ENCODE peak calls at places on chromosomes 7 and 10, in six cellular contexts. K is colonic mucosa, R is neuronal stem cell, S is keratinocyte, C is testis, Q is aorta. A is an unnamed sample. For H3K9me3, the result is how much of the 10 kb centered on the place peaks cover.

GRCh38 chr10:76559889-76560215 is 1077.8 kb downstream of the KCNMA1 start:
- DNase-seq in K (no peak), R (no peak), S (no peak), C (no peak), Q (no peak), A (no peak)

GRCh38 chr10:71963756-71964668 is at the start of gene CHST3:
- DNase-seq in K (peak), R (peak), S (no peak), C (peak), Q (peak), A (no peak)

GRCh38 chr7:106944035-106944665 is 79.1 kb downstream of the PIK3CG start:
- DNase-seq in K (no peak), R (no peak), S (no peak), C (no peak), Q (no peak), A (no peak)

GRCh38 chr10:78700413-78700812 is 368.4 kb upstream of the ZMIZ1 start:
- DNase-seq in K (peak), R (no peak), S (no peak), C (no peak), Q (no peak), A (no peak)

GRCh38 chr7:104814671-104815400 is 199.2 kb upstream of the KMT2E start:
- DNase-seq in K (no peak), R (no peak), S (no peak), C (no peak), Q (peak), A (no peak)

GRCh38 chr10:38027992-38028391 is 17.5 kb downstream of the ZNF33A start:
- DNase-seq in K (no peak), R (no peak), S (no peak), C (no peak), Q (no peak), A (no peak)

GRCh38 chr10:29897999-29898716 is 161.2 kb downstream of the JCAD start:
- DNase-seq in K (no peak), R (no peak), S (no peak), C (no peak), Q (no peak), A (no peak)

GRCh38 chr7:127844707-127845331 is 186.4 kb downstream of the LRRC4 start:
- DNase-seq in K (peak), R (no peak), S (no peak), C (peak), Q (peak), A (no peak)

GRCh38 chr10:71880425-71881306 is 29.6 kb upstream of the PSAP start:
- DNase-seq in K (no peak), R (no peak), S (no peak), C (peak), Q (peak), A (no peak)

GRCh38 chr7:112056409-112056808 is 149.8 kb downstream of the DOCK4 start:
- DNase-seq in K (no peak), R (no peak), S (no peak), C (no peak), Q (no peak), A (no peak)

GRCh38 chr7:32256376-32256775 is 186.2 kb upstream of the PDE1C start:
- DNase-seq in K (no peak), R (no peak), S (no peak), C (no peak), Q (no peak), A (no peak)

GRCh38 chr10:122561212-122561611 is 658 bp downstream of the DMBT1 start:
- DNase-seq in K (no peak), R (no peak), S (no peak), C (no peak), Q (no peak), A (no peak)

GRCh38 chr10:129494740-129495139 is 27.7 kb downstream of the MGMT start:
- DNase-seq in K (no peak), R (peak), S (no peak), C (no peak), Q (no peak), A (no peak)

GRCh38 chr7:84027678-84028077 is 166.9 kb downstream of the SEMA3A start:
- DNase-seq in K (no peak), R (no peak), S (no peak), C (no peak), Q (no peak), A (no peak)

GRCh38 chr10:92239600-92240288 is 51.1 kb downstream of the CPEB3 start:
- DNase-seq in K (peak), R (peak), S (no peak), C (peak), Q (peak), A (peak)

GRCh38 chr7:87877641-87878040 is 1.3 kb downstream of the DBF4 start:
- DNase-seq in K (no peak), R (no peak), S (no peak), C (no peak), Q (no peak), A (no peak)

GRCh38 chr10:45439365-45439764 is 65.3 kb downstream of the ALOX5 start:
- DNase-seq in K (no peak), R (no peak), S (no peak), C (no peak), Q (no peak), A (no peak)

GRCh38 chr10:112815238-112816032 is 134.6 kb upstream of the TCF7L2 start:
- DNase-seq in K (no peak), R (no peak), S (no peak), C (no peak), Q (no peak), A (no peak)

GRCh38 chr10:89540550-89540949 is 5.2 kb upstream of the SLC16A12 start:
- DNase-seq in K (no peak), R (no peak), S (no peak), C (no peak), Q (no peak), A (no peak)

GRCh38 chr7:44068054-44068453 is 2.7 kb upstream of the PGAM2 start:
- DNase-seq in K (no peak), R (no peak), S (no peak), C (no peak), Q (no peak), A (no peak)

GRCh38 chr10:1869861-1870260 is 132.5 kb upstream of the ADARB2 start:
- DNase-seq in K (no peak), R (no peak), S (no peak), C (no peak), Q (no peak), A (no peak)
- H3K9me3 ChIP-seq in K (under half), R (under half), S (under half), C (under half), Q (under half), A (under half)

GRCh38 chr7:157708896-157709295 is 372.1 kb downstream of the DNAJB6 start:
- DNase-seq in K (no peak), R (no peak), S (no peak), C (no peak), Q (no peak), A (no peak)

GRCh38 chr7:157710396-157710795 is 373.6 kb downstream of the DNAJB6 start:
- DNase-seq in K (no peak), R (no peak), S (no peak), C (no peak), Q (no peak), A (no peak)

GRCh38 chr7:157707983-157708720 is 371.3 kb downstream of the DNAJB6 start:
- DNase-seq in K (no peak), R (no peak), S (no peak), C (no peak), Q (no peak), A (no peak)

GRCh38 chr7:157711353-157711888 is 374.6 kb downstream of the DNAJB6 start:
- DNase-seq in K (no peak), R (no peak), S (no peak), C (no peak), Q (no peak), A (no peak)

DNA sequence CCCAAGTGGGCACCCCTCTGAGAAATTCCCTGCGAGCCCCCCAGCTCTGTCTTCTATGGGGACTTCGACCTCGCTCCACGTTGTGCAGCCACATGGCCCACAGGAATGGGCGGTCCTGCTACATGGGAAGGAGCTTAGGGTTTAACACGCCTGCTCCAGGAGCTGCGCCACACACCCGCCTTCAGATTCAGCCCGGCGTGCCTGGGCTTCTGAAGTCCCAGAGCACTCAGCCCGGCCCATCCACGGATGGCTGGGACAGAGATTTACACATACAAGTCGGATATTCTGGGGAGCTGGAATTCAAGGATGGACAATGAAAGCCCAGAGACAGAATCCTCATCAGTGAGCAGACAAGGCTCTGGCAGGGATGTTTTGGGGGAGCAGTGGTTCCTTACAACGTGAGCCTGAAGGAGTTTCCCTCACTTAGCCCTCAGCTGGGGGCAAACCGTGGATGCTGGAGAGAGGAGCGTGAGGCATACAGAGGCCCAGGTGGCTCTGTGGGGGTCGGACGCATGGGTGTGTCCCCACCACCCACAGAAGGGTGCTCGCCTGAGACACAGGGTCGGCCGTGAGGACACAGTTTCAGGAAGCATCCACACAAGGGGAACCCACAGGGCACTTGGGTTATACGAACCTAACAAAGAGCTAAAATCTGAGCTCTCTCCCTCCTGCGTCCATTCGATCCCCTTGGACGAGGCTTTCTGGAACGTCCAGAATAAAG is 372.9 kb downstream of the DNAJB6 start:
- DNase-seq in K (no peak), R (no peak), S (no peak), C (no peak), Q (no peak), A (no peak)
- H3K9me3 ChIP-seq in K (under half), R (under half), S (under half), C (under half), Q (under half), A (under half)

GRCh38 chr10:8074881-8075280 is 20.4 kb downstream of the GATA3 start:
- DNase-seq in K (no peak), R (no peak), S (no peak), C (no peak), Q (no peak), A (no peak)

GRCh38 chr10:8075282-8076260 is 21.1 kb downstream of the GATA3 start:
- DNase-seq in K (no peak), R (no peak), S (no peak), C (no peak), Q (no peak), A (no peak)

GRCh38 chr10:8076948-8077347 is 22.5 kb downstream of the GATA3 start:
- DNase-seq in K (no peak), R (no peak), S (no peak), C (no peak), Q (no peak), A (no peak)

GRCh38 chr10:8079126-8079525 is 24.6 kb downstream of the GATA3 start:
- DNase-seq in K (no peak), R (no peak), S (no peak), C (no peak), Q (no peak), A (no peak)

DNA sequence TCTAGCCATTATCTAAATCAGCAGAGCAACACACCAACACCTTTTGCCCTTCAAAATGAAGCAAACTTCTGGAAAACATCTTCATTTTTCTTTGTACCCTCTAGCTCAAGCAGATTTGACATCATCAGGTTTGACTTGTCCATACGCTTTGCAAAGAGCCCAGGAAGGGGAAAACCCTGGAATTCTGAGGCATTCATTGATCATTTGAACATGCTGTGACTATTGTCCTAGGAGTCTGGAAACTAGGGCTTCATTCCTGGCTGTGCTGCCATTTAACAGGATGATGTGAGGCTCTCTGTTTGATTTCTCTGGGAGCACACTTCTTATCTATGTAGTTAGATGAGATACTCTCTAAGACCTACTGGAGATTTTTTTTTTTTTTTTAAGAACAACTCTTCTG is 23.5 kb downstream of the GATA3 start:
- DNase-seq in K (no peak), R (no peak), S (no peak), C (no peak), Q (no peak), A (no peak)
- H3K9me3 ChIP-seq in K (under half), R (under half), S (under half), C (under half), Q (under half), A (under half)

GRCh38 chr7:157970744-157971143 is 616.9 kb downstream of the PTPRN2 start:
- DNase-seq in K (no peak), R (no peak), S (no peak), C (no peak), Q (no peak), A (no peak)
- H3K9me3 ChIP-seq in K (under half), R (under half), S (under half), C (under half), Q (under half), A (under half)

GRCh38 chr10:13080643-13081042 is 19.3 kb upstream of the OPTN start:
- DNase-seq in K (no peak), R (no peak), S (no peak), C (no peak), Q (no peak), A (no peak)
- H3K9me3 ChIP-seq in K (under half), R (under half), S (under half), C (under half), Q (under half), A (under half)

A was measured in T-helper 17 cell.